ENCODE peak calls at places on chromosomes 4 and X, in six cellular contexts. One of them, this sample, is unnamed.

GRCh38 chr4:68129793-68130192 is at the start of gene TMPRSS11F:
- DNase-seq in neural progenitor cell: no peak
- DNase-seq in fibroblast of lung: no peak
- DNase-seq in neuronal stem cell: no peak
- DNase-seq in SK-N-SH: no peak
- DNase-seq in IMR-90: no peak
- DNase-seq in this sample: peak

GRCh38 chr4:16083217-16084191 is at the start of gene PROM1:
- DNase-seq in fibroblast of lung: no peak
- DNase-seq in neural progenitor cell: peak
- DNase-seq in neuronal stem cell: peak
- DNase-seq in SK-N-SH: peak
- DNase-seq in IMR-90: no peak
- DNase-seq in this sample: no peak

GRCh38 chrX:50168305-50168704 is 32.5 kb downstream of the AKAP4 start:
- DNase-seq in SK-N-SH: no peak
- DNase-seq in IMR-90: peak
- DNase-seq in neural progenitor cell: no peak
- DNase-seq in fibroblast of lung: peak
- DNase-seq in neuronal stem cell: no peak
- DNase-seq in this sample: no peak

GRCh38 chr4:88937081-88937480 is 119.9 kb downstream of the FAM13A start:
- DNase-seq in SK-N-SH: no peak
- DNase-seq in neural progenitor cell: no peak
- DNase-seq in fibroblast of lung: peak
- DNase-seq in neuronal stem cell: no peak
- DNase-seq in IMR-90: peak
- DNase-seq in this sample: peak

GRCh38 chr4:24321637-24322036 is 262.7 kb downstream of the DHX15 start:
- DNase-seq in SK-N-SH: no peak
- DNase-seq in neuronal stem cell: peak
- DNase-seq in fibroblast of lung: no peak
- DNase-seq in neural progenitor cell: peak
- DNase-seq in IMR-90: no peak
- DNase-seq in this sample: no peak

GRCh38 chrX:51496501-51497291 is at the start of gene NUDT11:
- DNase-seq in neuronal stem cell: peak
- DNase-seq in IMR-90: peak
- DNase-seq in fibroblast of lung: peak
- DNase-seq in SK-N-SH: peak
- DNase-seq in neural progenitor cell: peak
- DNase-seq in this sample: peak

GRCh38 chr4:181365671-181366070 is 877.5 kb upstream of the TENM3 start:
- DNase-seq in neuronal stem cell: no peak
- DNase-seq in SK-N-SH: no peak
- DNase-seq in fibroblast of lung: no peak
- DNase-seq in neural progenitor cell: no peak
- DNase-seq in IMR-90: no peak
- DNase-seq in this sample: no peak

GRCh38 chr4:137065306-137065705 is 467.0 kb downstream of the PCDH18 start:
- DNase-seq in neuronal stem cell: no peak
- DNase-seq in IMR-90: peak
- DNase-seq in SK-N-SH: no peak
- DNase-seq in neural progenitor cell: no peak
- DNase-seq in fibroblast of lung: peak
- DNase-seq in this sample: no peak

GRCh38 chrX:3520987-3521875 is 174.8 kb upstream of the MXRA5 start:
- DNase-seq in neural progenitor cell: no peak
- DNase-seq in IMR-90: peak
- DNase-seq in neuronal stem cell: no peak
- DNase-seq in fibroblast of lung: peak
- DNase-seq in SK-N-SH: no peak
- DNase-seq in this sample: no peak

GRCh38 chr4:48709920-48710319 is 70.2 kb downstream of the FRYL start:
- DNase-seq in SK-N-SH: no peak
- DNase-seq in neural progenitor cell: no peak
- DNase-seq in fibroblast of lung: no peak
- DNase-seq in neuronal stem cell: no peak
- DNase-seq in IMR-90: no peak
- DNase-seq in this sample: no peak

GRCh38 chrX:39853417-39853816 is 244.3 kb downstream of the BCOR start:
- DNase-seq in neuronal stem cell: no peak
- DNase-seq in fibroblast of lung: no peak
- DNase-seq in SK-N-SH: no peak
- DNase-seq in neural progenitor cell: no peak
- DNase-seq in IMR-90: no peak
- DNase-seq in this sample: no peak

GRCh38 chr4:7330031-7330596 is 104.6 kb downstream of the PSAPL1 start:
- DNase-seq in fibroblast of lung: no peak
- DNase-seq in SK-N-SH: no peak
- DNase-seq in IMR-90: no peak
- DNase-seq in neural progenitor cell: peak
- DNase-seq in neuronal stem cell: no peak
- DNase-seq in this sample: no peak

GRCh38 chr4:122652379-122652778 is 31.5 kb upstream of the IL21 start:
- DNase-seq in SK-N-SH: peak
- DNase-seq in IMR-90: peak
- DNase-seq in neural progenitor cell: peak
- DNase-seq in fibroblast of lung: peak
- DNase-seq in neuronal stem cell: no peak
- DNase-seq in this sample: peak

GRCh38 chr4:151641983-151642382 is 118.8 kb downstream of the GATB start:
- DNase-seq in SK-N-SH: no peak
- DNase-seq in neural progenitor cell: no peak
- DNase-seq in fibroblast of lung: no peak
- DNase-seq in IMR-90: no peak
- DNase-seq in neuronal stem cell: no peak
- DNase-seq in this sample: no peak

GRCh38 chrX:41153453-41153852 is 68.2 kb downstream of the USP9X start:
- DNase-seq in neuronal stem cell: no peak
- DNase-seq in fibroblast of lung: no peak
- DNase-seq in IMR-90: peak
- DNase-seq in neural progenitor cell: no peak
- DNase-seq in SK-N-SH: no peak
- DNase-seq in this sample: no peak

GRCh38 chr4:47705326-47705981 is 132.4 kb downstream of the CORIN start:
- DNase-seq in IMR-90: peak
- DNase-seq in neural progenitor cell: peak
- DNase-seq in fibroblast of lung: peak
- DNase-seq in neuronal stem cell: no peak
- DNase-seq in SK-N-SH: peak
- DNase-seq in this sample: peak

GRCh38 chr4:71304289-71304850 is 34.5 kb upstream of the SLC4A4 start:
- DNase-seq in IMR-90: no peak
- DNase-seq in neural progenitor cell: no peak
- DNase-seq in neuronal stem cell: no peak
- DNase-seq in fibroblast of lung: peak
- DNase-seq in SK-N-SH: no peak
- DNase-seq in this sample: peak

GRCh38 chrX:10360121-10360520 is 203.3 kb downstream of the CLCN4 start:
- DNase-seq in SK-N-SH: peak
- DNase-seq in neural progenitor cell: peak
- DNase-seq in IMR-90: peak
- DNase-seq in fibroblast of lung: peak
- DNase-seq in neuronal stem cell: no peak
- DNase-seq in this sample: no peak

GRCh38 chr4:1310031-1310795 is 20.5 kb downstream of the MAEA start:
- DNase-seq in SK-N-SH: no peak
- DNase-seq in fibroblast of lung: no peak
- DNase-seq in neuronal stem cell: no peak
- DNase-seq in IMR-90: peak
- DNase-seq in neural progenitor cell: no peak
- DNase-seq in this sample: no peak

GRCh38 chrX:25021132-25021498 is 5.3 kb upstream of the ARX start:
- DNase-seq in neural progenitor cell: no peak
- DNase-seq in neuronal stem cell: no peak
- DNase-seq in fibroblast of lung: no peak
- DNase-seq in IMR-90: no peak
- DNase-seq in SK-N-SH: peak
- DNase-seq in this sample: no peak

GRCh38 chrX:43804021-43804420 is 78.2 kb downstream of the MAOB start:
- DNase-seq in neural progenitor cell: no peak
- DNase-seq in SK-N-SH: no peak
- DNase-seq in fibroblast of lung: no peak
- DNase-seq in IMR-90: no peak
- DNase-seq in neuronal stem cell: no peak
- DNase-seq in this sample: peak

GRCh38 chrX:43808231-43808630 is 74.0 kb downstream of the MAOB start:
- DNase-seq in IMR-90: no peak
- DNase-seq in neural progenitor cell: no peak
- DNase-seq in fibroblast of lung: no peak
- DNase-seq in SK-N-SH: peak
- DNase-seq in neuronal stem cell: no peak
- DNase-seq in this sample: no peak

GRCh38 chrX:43809463-43809862 is 72.8 kb downstream of the MAOB start:
- DNase-seq in IMR-90: peak
- DNase-seq in neural progenitor cell: no peak
- DNase-seq in neuronal stem cell: no peak
- DNase-seq in SK-N-SH: no peak
- DNase-seq in fibroblast of lung: peak
- DNase-seq in this sample: peak

DNA sequence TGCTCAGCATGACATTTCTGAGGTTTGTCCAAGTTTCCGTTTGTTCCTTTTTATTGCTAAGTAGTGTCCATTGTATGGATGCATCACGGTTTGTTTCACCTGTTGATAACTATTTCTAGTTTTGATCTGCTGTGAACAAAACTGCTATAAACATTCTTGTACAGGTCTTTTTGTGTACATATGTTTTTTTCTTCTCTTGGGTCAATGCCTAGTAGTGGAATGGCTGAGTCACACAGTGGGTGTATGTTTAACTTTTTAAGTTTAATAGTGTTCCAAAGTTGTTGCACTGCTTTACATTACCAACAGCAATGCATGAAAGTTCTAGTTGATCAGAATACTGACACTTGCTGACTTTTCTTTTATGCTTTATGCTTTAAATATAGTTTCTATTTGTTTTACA is 76.7 kb downstream of the MAOB start:
- DNase-seq in SK-N-SH: no peak
- DNase-seq in neuronal stem cell: no peak
- DNase-seq in IMR-90: no peak
- DNase-seq in neural progenitor cell: no peak
- DNase-seq in fibroblast of lung: peak
- DNase-seq in this sample: peak
- H3K4me3 ChIP-seq in SK-N-SH: no peak
- H3K4me3 ChIP-seq in neuronal stem cell: no peak
- H3K4me3 ChIP-seq in IMR-90: no peak
- H3K4me3 ChIP-seq in neural progenitor cell: no peak
- H3K4me3 ChIP-seq in fibroblast of lung: no peak
- H3K4me3 ChIP-seq in this sample: peak

GRCh38 chr4:140567722-140568121 is 1.0 kb downstream of the UCP1 start:
- DNase-seq in fibroblast of lung: peak
- DNase-seq in neural progenitor cell: peak
- DNase-seq in IMR-90: no peak
- DNase-seq in SK-N-SH: peak
- DNase-seq in neuronal stem cell: peak
- DNase-seq in this sample: no peak
- H3K4me2 ChIP-seq in fibroblast of lung: peak
- H3K4me2 ChIP-seq in neural progenitor cell: peak
- H3K4me2 ChIP-seq in IMR-90: peak
- H3K4me2 ChIP-seq in SK-N-SH: no peak
- H3K4me2 ChIP-seq in neuronal stem cell: peak
- H3K4me2 ChIP-seq in this sample: no peak

GRCh38 chrX:154486052-154486395 is 391 bp downstream of the UBL4A start:
- DNase-seq in neuronal stem cell: no peak
- DNase-seq in IMR-90: no peak
- DNase-seq in fibroblast of lung: no peak
- DNase-seq in neural progenitor cell: no peak
- DNase-seq in SK-N-SH: peak
- DNase-seq in this sample: no peak

GRCh38 chrX:154487518-154488290 is 1.3 kb upstream of the UBL4A start:
- DNase-seq in neuronal stem cell: no peak
- DNase-seq in IMR-90: no peak
- DNase-seq in SK-N-SH: no peak
- DNase-seq in fibroblast of lung: no peak
- DNase-seq in neural progenitor cell: no peak
- DNase-seq in this sample: no peak

GRCh38 chrX:154488336-154489075 is 1.9 kb downstream of the SLC10A3 start:
- DNase-seq in SK-N-SH: no peak
- DNase-seq in IMR-90: no peak
- DNase-seq in neuronal stem cell: no peak
- DNase-seq in fibroblast of lung: no peak
- DNase-seq in neural progenitor cell: no peak
- DNase-seq in this sample: no peak

GRCh38 chrX:154485150-154486051 is 1.0 kb downstream of the UBL4A start:
- DNase-seq in SK-N-SH: no peak
- DNase-seq in neuronal stem cell: no peak
- DNase-seq in neural progenitor cell: no peak
- DNase-seq in IMR-90: no peak
- DNase-seq in fibroblast of lung: no peak
- DNase-seq in this sample: peak

GRCh38 chrX:154486396-154487207 is at the start of gene UBL4A:
- DNase-seq in IMR-90: peak
- DNase-seq in fibroblast of lung: peak
- DNase-seq in SK-N-SH: peak
- DNase-seq in neural progenitor cell: peak
- DNase-seq in neuronal stem cell: peak
- DNase-seq in this sample: peak
- H3K4me3 ChIP-seq in IMR-90: peak
- H3K4me3 ChIP-seq in fibroblast of lung: peak
- H3K4me3 ChIP-seq in SK-N-SH: peak
- H3K4me3 ChIP-seq in neural progenitor cell: peak
- H3K4me3 ChIP-seq in neuronal stem cell: peak
- H3K4me3 ChIP-seq in this sample: peak

GRCh38 chrX:44996282-44996681 is 123.3 kb downstream of the KDM6A start:
- DNase-seq in neuronal stem cell: no peak
- DNase-seq in neural progenitor cell: no peak
- DNase-seq in IMR-90: no peak
- DNase-seq in fibroblast of lung: no peak
- DNase-seq in SK-N-SH: no peak
- DNase-seq in this sample: no peak

GRCh38 chrX:44992775-44993174 is 119.8 kb downstream of the KDM6A start:
- DNase-seq in SK-N-SH: no peak
- DNase-seq in neuronal stem cell: no peak
- DNase-seq in fibroblast of lung: no peak
- DNase-seq in IMR-90: no peak
- DNase-seq in neural progenitor cell: no peak
- DNase-seq in this sample: no peak

GRCh38 chrX:45001038-45001437 is 128.1 kb downstream of the KDM6A start:
- DNase-seq in neural progenitor cell: no peak
- DNase-seq in SK-N-SH: no peak
- DNase-seq in fibroblast of lung: no peak
- DNase-seq in neuronal stem cell: no peak
- DNase-seq in IMR-90: no peak
- DNase-seq in this sample: peak

GRCh38 chrX:44997282-44997813 is 124.4 kb downstream of the KDM6A start:
- DNase-seq in IMR-90: no peak
- DNase-seq in neuronal stem cell: no peak
- DNase-seq in fibroblast of lung: no peak
- DNase-seq in SK-N-SH: no peak
- DNase-seq in neural progenitor cell: no peak
- DNase-seq in this sample: no peak

DNA sequence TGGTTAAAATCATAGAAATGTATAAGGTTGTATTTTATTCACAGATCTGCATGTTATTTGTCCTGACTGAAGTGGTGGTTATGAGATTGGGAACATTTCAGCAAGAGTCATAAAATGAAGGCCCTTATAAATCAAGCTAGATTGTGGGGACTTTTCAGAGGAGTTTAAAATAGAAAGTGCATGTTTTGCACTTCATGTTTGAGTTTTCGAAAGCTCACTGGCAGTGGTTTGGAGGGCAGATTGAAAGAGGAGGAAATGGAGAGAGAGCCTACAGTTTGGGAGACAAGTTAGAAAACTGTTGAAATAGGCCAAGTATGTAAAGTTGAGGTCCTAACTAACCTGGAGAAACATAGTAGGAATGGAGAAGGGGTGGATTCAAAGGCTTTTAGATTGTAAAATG is 124.9 kb downstream of the KDM6A start:
- DNase-seq in neuronal stem cell: no peak
- DNase-seq in neural progenitor cell: no peak
- DNase-seq in IMR-90: no peak
- DNase-seq in SK-N-SH: no peak
- DNase-seq in fibroblast of lung: no peak
- DNase-seq in this sample: no peak
- H3K4me2 ChIP-seq in neuronal stem cell: no peak
- H3K4me2 ChIP-seq in neural progenitor cell: no peak
- H3K4me2 ChIP-seq in IMR-90: no peak
- H3K4me2 ChIP-seq in SK-N-SH: no peak
- H3K4me2 ChIP-seq in fibroblast of lung: no peak
- H3K4me2 ChIP-seq in this sample: no peak